ENCODE peak calls at places on chromosome 17, in five cellular contexts. One of them, this sample, is unnamed.

GRCh38 chr17:15157051-15157450 is 108.1 kb downstream of the PMP22 start:
- DNase-seq in bronchial epithelial cell: peak
- DNase-seq in osteocyte: no peak
- DNase-seq in heart left ventricle: no peak
- DNase-seq in WTC11: no peak
- DNase-seq in this sample: no peak

GRCh38 chr17:10585529-10585928 is 36.1 kb upstream of the MYH2 start:
- DNase-seq in heart left ventricle: no peak
- DNase-seq in osteocyte: no peak
- DNase-seq in bronchial epithelial cell: no peak
- DNase-seq in WTC11: no peak
- DNase-seq in this sample: no peak

GRCh38 chr17:6084226-6085161 is 14.3 kb downstream of the WSCD1 start:
- DNase-seq in osteocyte: no peak
- DNase-seq in heart left ventricle: no peak
- DNase-seq in WTC11: no peak
- DNase-seq in bronchial epithelial cell: no peak
- DNase-seq in this sample: no peak

GRCh38 chr17:4833941-4834501 is 881 bp downstream of the MINK1 start:
- DNase-seq in osteocyte: no peak
- DNase-seq in bronchial epithelial cell: no peak
- DNase-seq in WTC11: no peak
- DNase-seq in heart left ventricle: peak
- DNase-seq in this sample: no peak

GRCh38 chr17:48624544-48625501 is 1.3 kb downstream of the HOXB9 start:
- DNase-seq in heart left ventricle: no peak
- DNase-seq in osteocyte: no peak
- DNase-seq in WTC11: peak
- DNase-seq in bronchial epithelial cell: no peak
- DNase-seq in this sample: no peak

GRCh38 chr17:49822829-49823228 is 25.0 kb downstream of the TAC4 start:
- DNase-seq in WTC11: no peak
- DNase-seq in heart left ventricle: peak
- DNase-seq in bronchial epithelial cell: peak
- DNase-seq in osteocyte: no peak
- DNase-seq in this sample: no peak

GRCh38 chr17:8964801-8965393 is 610 bp downstream of the PIK3R5 start:
- DNase-seq in heart left ventricle: no peak
- DNase-seq in bronchial epithelial cell: no peak
- DNase-seq in WTC11: no peak
- DNase-seq in osteocyte: peak
- DNase-seq in this sample: no peak

GRCh38 chr17:81123052-81124048 is 42.0 kb upstream of the PVALEF start:
- DNase-seq in osteocyte: no peak
- DNase-seq in bronchial epithelial cell: no peak
- DNase-seq in WTC11: no peak
- DNase-seq in heart left ventricle: no peak
- DNase-seq in this sample: no peak

GRCh38 chr17:59825533-59826316 is 67.0 kb downstream of the TUBD1 start:
- DNase-seq in bronchial epithelial cell: peak
- DNase-seq in osteocyte: no peak
- DNase-seq in WTC11: no peak
- DNase-seq in heart left ventricle: no peak
- DNase-seq in this sample: no peak

GRCh38 chr17:29933379-29933778 is 3.4 kb upstream of the SSH2 start:
- DNase-seq in WTC11: no peak
- DNase-seq in heart left ventricle: no peak
- DNase-seq in osteocyte: no peak
- DNase-seq in bronchial epithelial cell: peak
- DNase-seq in this sample: no peak

GRCh38 chr17:29039764-29040598 is 3.0 kb upstream of the PIPOX start:
- DNase-seq in bronchial epithelial cell: peak
- DNase-seq in heart left ventricle: no peak
- DNase-seq in WTC11: no peak
- DNase-seq in osteocyte: no peak
- DNase-seq in this sample: no peak

GRCh38 chr17:78237403-78238012 is 6.1 kb downstream of the TMEM235 start:
- DNase-seq in heart left ventricle: no peak
- DNase-seq in osteocyte: no peak
- DNase-seq in bronchial epithelial cell: no peak
- DNase-seq in WTC11: no peak
- DNase-seq in this sample: no peak

GRCh38 chr17:45809484-45809883 is 25.4 kb downstream of the CRHR1 start:
- DNase-seq in bronchial epithelial cell: no peak
- DNase-seq in heart left ventricle: no peak
- DNase-seq in WTC11: no peak
- DNase-seq in osteocyte: no peak
- DNase-seq in this sample: no peak

GRCh38 chr17:48738803-48739526 is 10.4 kb upstream of the HOXB13 start:
- DNase-seq in WTC11: no peak
- DNase-seq in osteocyte: no peak
- DNase-seq in bronchial epithelial cell: peak
- DNase-seq in heart left ventricle: no peak
- DNase-seq in this sample: no peak

GRCh38 chr17:67326440-67326839 is 39.9 kb downstream of the PSMD12 start:
- DNase-seq in osteocyte: peak
- DNase-seq in heart left ventricle: no peak
- DNase-seq in WTC11: no peak
- DNase-seq in bronchial epithelial cell: no peak
- DNase-seq in this sample: peak

GRCh38 chr17:75842963-75843576 is 1.1 kb downstream of the UNC13D start:
- DNase-seq in heart left ventricle: no peak
- DNase-seq in WTC11: no peak
- DNase-seq in osteocyte: no peak
- DNase-seq in bronchial epithelial cell: no peak
- DNase-seq in this sample: no peak
- TF ChIP-seq CTCF in heart left ventricle: no peak
- TF ChIP-seq CTCF in WTC11: no peak
- TF ChIP-seq CTCF in osteocyte: no peak
- TF ChIP-seq CTCF in bronchial epithelial cell: no peak
- TF ChIP-seq CTCF in this sample: no peak

DNA sequence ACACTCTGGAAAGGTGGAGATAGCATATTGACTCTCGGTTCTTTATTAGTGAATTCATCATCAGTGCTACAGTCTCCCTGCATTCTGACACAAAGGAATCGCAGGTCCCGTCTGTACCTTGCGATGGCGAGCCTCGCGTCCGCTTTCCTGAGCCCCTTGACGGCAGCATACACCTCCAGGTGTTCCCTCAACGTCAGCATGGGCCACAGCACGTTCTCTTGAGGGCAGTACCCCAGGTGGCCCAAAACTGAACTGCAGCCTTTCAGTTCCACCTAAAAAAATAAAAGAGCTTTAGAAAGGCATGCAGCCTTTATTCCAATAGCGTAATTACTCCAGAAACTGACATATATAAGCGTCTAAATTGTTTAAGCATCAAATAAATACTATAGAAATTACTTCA is 24.2 kb upstream of the ABCA9 start:
- DNase-seq in WTC11: peak
- DNase-seq in osteocyte: no peak
- DNase-seq in heart left ventricle: no peak
- DNase-seq in bronchial epithelial cell: peak
- DNase-seq in this sample: no peak
- TF ChIP-seq CTCF in WTC11: peak
- TF ChIP-seq CTCF in osteocyte: peak
- TF ChIP-seq CTCF in heart left ventricle: peak
- TF ChIP-seq CTCF in bronchial epithelial cell: peak
- TF ChIP-seq CTCF in this sample: peak

GRCh38 chr17:65627108-65627507 is 65.7 kb upstream of the AXIN2 start:
- DNase-seq in bronchial epithelial cell: no peak
- DNase-seq in heart left ventricle: no peak
- DNase-seq in WTC11: no peak
- DNase-seq in osteocyte: no peak
- DNase-seq in this sample: no peak
- TF ChIP-seq CTCF in bronchial epithelial cell: no peak
- TF ChIP-seq CTCF in heart left ventricle: no peak
- TF ChIP-seq CTCF in WTC11: no peak
- TF ChIP-seq CTCF in osteocyte: no peak
- TF ChIP-seq CTCF in this sample: no peak

DNA sequence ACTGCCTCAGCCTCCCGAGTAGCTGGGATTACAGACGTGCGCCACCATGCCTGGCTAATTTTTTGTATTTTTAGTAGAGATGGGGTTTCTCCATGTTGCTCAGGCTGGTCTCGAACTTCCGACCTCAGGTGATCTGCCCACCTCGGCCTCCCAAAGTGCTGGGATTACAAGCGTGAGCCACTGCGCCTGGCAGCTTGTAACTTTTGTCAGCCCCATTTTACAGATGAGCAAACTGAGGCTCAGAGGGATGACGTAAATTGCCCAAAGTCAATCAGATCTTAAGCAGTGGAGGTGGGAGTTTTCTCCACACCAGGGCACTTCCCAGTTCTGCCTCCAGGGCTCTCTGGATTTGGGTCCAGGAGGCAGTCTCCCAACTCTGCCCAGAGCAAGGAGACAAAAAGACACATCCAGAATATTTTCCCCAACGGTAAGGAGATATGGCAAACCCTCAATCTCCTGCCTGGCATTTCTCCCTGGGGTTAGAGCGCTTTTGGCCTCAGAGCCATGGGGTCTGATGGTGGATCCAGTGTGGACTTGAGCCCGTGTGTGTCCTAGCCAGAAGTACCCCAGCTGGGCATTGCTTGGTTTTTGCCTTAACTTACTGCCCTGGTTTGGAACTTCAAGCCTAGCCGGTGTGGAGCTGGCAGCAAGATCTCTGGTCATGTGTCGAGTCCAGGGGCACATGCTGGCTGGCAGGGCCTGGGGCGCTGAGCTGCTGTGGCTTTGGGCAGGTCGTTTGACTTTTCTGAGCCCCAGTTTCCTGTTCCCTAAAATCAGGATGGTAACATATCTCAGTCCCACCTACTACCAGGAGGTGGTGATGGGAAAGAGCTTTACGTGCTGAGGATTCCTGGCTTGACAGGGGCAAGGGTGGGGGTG is 3.4 kb downstream of the ADAM11 start:
- DNase-seq in heart left ventricle: no peak
- DNase-seq in bronchial epithelial cell: no peak
- DNase-seq in WTC11: no peak
- DNase-seq in osteocyte: no peak
- DNase-seq in this sample: no peak
- TF ChIP-seq CTCF in heart left ventricle: no peak
- TF ChIP-seq CTCF in bronchial epithelial cell: no peak
- TF ChIP-seq CTCF in WTC11: no peak
- TF ChIP-seq CTCF in osteocyte: no peak
- TF ChIP-seq CTCF in this sample: peak

DNA sequence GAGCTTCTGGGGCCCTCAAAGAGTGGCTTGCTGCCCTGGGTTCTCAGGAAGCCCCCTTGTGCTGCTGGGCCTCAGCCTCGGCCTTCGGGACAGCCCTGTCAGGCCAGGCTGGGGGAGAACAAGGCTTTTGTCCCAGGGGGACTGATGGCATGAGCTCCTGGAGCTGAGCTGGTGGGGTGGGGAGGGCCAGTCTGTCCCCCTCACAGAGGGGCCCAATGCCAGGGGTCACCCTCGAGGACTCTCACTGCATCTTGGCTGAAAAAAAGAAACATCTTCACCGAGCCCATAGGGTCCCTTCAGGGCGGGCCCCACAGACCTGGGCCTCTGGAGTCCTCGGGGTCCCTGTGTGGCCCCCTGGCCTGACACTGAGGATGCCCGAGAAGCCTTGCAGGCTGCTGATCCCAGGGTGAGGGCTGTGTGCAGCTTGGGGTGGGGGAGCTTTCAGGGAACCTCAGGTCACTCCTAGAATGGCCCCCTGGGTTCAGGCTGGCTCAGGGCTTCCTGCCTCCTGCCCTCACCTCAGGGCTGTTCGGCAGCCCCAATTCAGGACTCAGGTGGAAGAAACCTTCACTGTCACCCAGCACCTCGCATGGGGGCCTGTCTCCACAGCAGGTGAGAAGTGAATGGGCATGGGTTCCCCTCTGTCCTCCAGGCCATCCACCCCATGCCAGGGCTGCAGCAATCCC is 90.5 kb downstream of the TNFRSF13B start:
- DNase-seq in WTC11: no peak
- DNase-seq in osteocyte: peak
- DNase-seq in bronchial epithelial cell: no peak
- DNase-seq in heart left ventricle: no peak
- DNase-seq in this sample: no peak
- TF ChIP-seq CTCF in WTC11: no peak
- TF ChIP-seq CTCF in osteocyte: no peak
- TF ChIP-seq CTCF in bronchial epithelial cell: no peak
- TF ChIP-seq CTCF in heart left ventricle: no peak
- TF ChIP-seq CTCF in this sample: no peak